ENCODE peak calls at places on chromosomes 6 and 20, in four cellular contexts. N, E, X and Y are unnamed samples.

GRCh38 chr6:79733388-79733787 is 102.3 kb downstream of the SH3BGRL2 start:
- DNase-seq in N (no peak), E (no peak), X (no peak), Y (no peak)

GRCh38 chr6:151437401-151437800 is 14.5 kb downstream of the RMND1 start:
- DNase-seq in N (no peak), E (no peak), X (no peak), Y (no peak)

GRCh38 chr6:27242589-27243265 is 4.8 kb upstream of the PRSS16 start:
- DNase-seq in N (no peak), E (no peak), X (no peak), Y (no peak)

GRCh38 chr6:64280569-64280968 is 645.0 kb downstream of the PHF3 start:
- DNase-seq in N (peak), E (no peak), X (no peak), Y (peak)

GRCh38 chr6:132369526-132369925 is 31.7 kb downstream of the MOXD1 start:
- DNase-seq in N (no peak), E (no peak), X (no peak), Y (no peak)

GRCh38 chr20:44247131-44247571 is at the start of gene GDAP1L1:
- DNase-seq in N (no peak), E (no peak), X (peak), Y (no peak)

GRCh38 chr6:151962246-151962846 is 154.9 kb downstream of the ESR1 start:
- DNase-seq in N (peak), E (no peak), X (no peak), Y (no peak)

GRCh38 chr6:37791156-37791919 is 28.2 kb upstream of the ZFAND3 start:
- DNase-seq in N (peak), E (peak), X (peak), Y (peak)

GRCh38 chr6:116840091-116840490 is 11.2 kb upstream of the GPRC6A start:
- DNase-seq in N (no peak), E (no peak), X (no peak), Y (no peak)

GRCh38 chr6:71190809-71191208 is 97.8 kb upstream of the OGFRL1 start:
- DNase-seq in N (peak), E (no peak), X (no peak), Y (no peak)

GRCh38 chr20:53794529-53795115 is 201.0 kb upstream of the ZNF217 start:
- DNase-seq in N (no peak), E (no peak), X (no peak), Y (no peak)

GRCh38 chr6:44646355-44646754 is 258.8 kb downstream of the CDC5L start:
- DNase-seq in N (no peak), E (no peak), X (no peak), Y (no peak)

GRCh38 chr20:1844723-1845523 is 50.3 kb upstream of the SIRPA start:
- DNase-seq in N (peak), E (peak), X (no peak), Y (no peak)

GRCh38 chr20:61758556-61759200 is 307.0 kb downstream of the TAF4 start:
- DNase-seq in N (no peak), E (no peak), X (no peak), Y (no peak)

GRCh38 chr6:132063204-132063603 is 112.0 kb upstream of the CCN2 start:
- DNase-seq in N (no peak), E (no peak), X (no peak), Y (no peak)

GRCh38 chr20:17419459-17419858 is 111.7 kb downstream of the BFSP1 start:
- DNase-seq in N (no peak), E (no peak), X (no peak), Y (no peak)

GRCh38 chr6:141677598-141678211 is 455.0 kb upstream of the GJE1 start:
- DNase-seq in N (peak), E (no peak), X (no peak), Y (peak)

GRCh38 chr6:141675957-141676356 is 456.8 kb upstream of the GJE1 start:
- DNase-seq in N (no peak), E (no peak), X (no peak), Y (no peak)
- TF ChIP-seq CTCF in N (no peak), E (no peak), X (peak), Y (peak)

GRCh38 chr20:46939031-46939430 is 44.4 kb downstream of the EYA2 start:
- DNase-seq in N (peak), E (no peak), X (no peak), Y (no peak)
- TF ChIP-seq CTCF in N (no peak), E (peak), X (no peak), Y (peak)

GRCh38 chr6:41723178-41723935 is 12.1 kb downstream of the TFEB start:
- DNase-seq in N (peak), E (no peak), X (peak), Y (no peak)
- TF ChIP-seq CTCF in N (peak), E (no peak), X (no peak), Y (no peak)

DNA sequence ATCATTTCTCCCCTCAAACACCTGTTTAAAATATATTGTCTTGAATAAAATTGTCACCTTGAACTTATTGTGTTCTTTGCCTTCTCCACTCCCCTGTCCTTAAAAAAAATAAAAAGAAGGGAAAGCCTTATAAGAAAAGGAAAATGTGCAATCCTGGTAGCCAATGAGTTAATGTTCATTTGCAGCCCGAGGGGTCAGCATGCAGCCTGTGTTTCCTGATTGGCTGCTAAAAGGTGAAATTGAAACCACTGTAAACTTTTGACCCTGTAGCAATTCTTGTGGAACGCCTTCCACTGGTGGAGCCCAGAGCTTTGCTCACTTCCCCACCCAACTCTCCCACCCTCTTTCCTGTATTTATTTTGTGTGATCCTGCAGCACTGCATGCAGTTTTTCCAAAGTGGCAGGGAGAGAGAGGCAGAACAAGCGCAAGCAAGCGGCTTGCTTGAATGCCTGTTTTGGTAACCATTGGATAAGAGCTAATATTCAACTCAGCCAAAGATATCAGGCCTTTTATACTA is 74.9 kb downstream of the NCOA3 start:
- DNase-seq in N (peak), E (peak), X (peak), Y (peak)
- TF ChIP-seq CTCF in N (no peak), E (no peak), X (no peak), Y (no peak)

DNA sequence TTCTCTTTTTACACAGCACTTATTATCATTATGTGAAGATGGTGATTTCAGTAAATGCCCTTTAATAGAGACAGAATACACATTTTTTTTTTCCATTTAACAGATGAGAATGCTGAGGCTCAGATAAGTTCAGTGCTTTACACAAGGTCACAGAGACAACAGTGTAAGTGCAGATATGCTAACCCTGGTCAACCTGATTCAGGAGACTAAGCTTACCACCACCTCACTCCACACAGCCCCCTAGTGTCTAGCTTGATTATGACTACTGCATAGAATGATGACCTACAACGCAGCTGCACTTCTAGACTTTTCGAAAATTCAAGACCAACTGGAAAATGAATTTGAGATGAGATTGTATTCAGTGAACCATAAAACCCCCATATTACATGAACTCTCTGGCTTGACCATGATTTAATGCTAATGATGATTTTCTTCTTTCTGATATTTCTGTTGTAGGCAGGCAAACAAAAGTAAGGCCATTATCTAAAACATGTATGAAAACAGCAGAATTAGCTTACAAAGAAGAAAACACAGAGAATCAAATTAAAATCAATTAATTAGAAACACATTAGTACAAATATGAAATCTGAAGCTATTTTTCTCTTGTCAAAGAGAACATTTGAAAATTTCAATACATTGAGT is 212.1 kb upstream of the PHACTR1 start:
- DNase-seq in N (peak), E (no peak), X (no peak), Y (peak)
- TF ChIP-seq CTCF in N (peak), E (peak), X (peak), Y (peak)

DNA sequence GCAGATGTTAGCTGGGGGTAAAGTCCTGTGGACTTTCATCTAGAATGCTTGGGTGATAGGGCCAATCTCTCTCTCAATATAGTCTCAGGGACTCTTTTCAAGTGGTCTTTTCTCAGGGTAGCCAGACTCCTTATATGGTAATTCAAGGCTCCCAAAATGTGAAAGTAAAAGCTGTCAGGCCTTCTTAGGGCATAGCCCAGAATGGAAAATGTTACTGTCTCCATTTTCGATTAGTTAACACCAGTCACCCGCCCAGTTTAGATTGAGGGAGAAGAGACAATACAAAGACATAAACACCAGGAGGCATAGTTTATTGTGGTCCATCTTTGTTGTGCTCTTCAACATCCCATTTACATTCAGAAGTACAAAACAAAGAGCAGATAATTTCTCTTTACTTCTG is 295.8 kb downstream of the EPHA7 start:
- DNase-seq in N (no peak), E (no peak), X (no peak), Y (no peak)
- TF ChIP-seq CTCF in N (no peak), E (no peak), X (no peak), Y (no peak)

GRCh38 chr6:42401605-42401935 is 50.2 kb downstream of the TRERF1 start:
- DNase-seq in N (no peak), E (no peak), X (no peak), Y (no peak)
- TF ChIP-seq CTCF in N (no peak), E (no peak), X (no peak), Y (no peak)

GRCh38 chr6:166620478-166621113 is 6.5 kb downstream of the RPS6KA2 start:
- DNase-seq in N (no peak), E (no peak), X (no peak), Y (no peak)
- TF ChIP-seq CTCF in N (no peak), E (no peak), X (no peak), Y (no peak)

DNA sequence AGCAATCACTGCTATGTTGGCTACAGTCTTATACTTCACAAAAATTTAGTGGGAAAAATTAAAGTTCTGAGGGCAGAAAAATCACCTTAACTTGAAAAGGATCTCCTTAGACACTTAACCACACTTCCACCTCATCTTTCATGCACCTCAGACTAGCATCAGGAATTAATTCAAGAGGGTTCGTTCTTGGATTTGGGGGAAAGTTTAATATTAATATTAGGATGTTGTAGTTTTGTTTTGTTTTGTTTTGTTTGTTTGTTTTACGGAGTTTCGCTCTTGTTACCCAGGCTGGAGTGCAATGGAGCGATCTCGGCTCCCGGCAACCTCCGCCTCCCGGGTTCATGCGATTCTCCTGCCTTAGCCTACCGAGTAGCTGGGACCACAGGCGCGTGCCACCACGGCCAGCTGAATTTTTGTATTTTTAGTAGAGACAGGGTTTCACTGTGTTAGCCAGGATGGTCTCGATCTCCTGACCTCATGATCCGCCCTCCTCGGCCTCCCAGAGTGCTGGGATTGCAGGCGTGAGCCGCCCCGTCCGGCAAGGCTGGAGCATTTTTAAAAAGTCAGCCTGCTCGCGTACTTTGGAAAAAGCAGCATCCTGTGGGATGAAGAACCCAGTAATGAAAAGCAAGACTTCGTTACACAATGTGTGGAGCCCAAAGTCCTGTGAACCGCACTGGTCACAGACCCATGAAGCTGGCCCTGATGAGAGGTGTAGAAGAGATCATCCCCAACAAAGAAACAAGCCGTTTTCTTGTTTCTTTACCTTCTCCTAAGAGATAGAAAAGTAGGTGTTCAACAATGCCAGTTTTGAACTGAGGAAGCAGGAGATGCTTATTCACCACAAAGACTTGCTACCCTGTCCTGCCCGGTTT is 194.9 kb downstream of the GPX5 start:
- DNase-seq in N (no peak), E (no peak), X (no peak), Y (no peak)
- TF ChIP-seq CTCF in N (no peak), E (no peak), X (no peak), Y (no peak)

DNA sequence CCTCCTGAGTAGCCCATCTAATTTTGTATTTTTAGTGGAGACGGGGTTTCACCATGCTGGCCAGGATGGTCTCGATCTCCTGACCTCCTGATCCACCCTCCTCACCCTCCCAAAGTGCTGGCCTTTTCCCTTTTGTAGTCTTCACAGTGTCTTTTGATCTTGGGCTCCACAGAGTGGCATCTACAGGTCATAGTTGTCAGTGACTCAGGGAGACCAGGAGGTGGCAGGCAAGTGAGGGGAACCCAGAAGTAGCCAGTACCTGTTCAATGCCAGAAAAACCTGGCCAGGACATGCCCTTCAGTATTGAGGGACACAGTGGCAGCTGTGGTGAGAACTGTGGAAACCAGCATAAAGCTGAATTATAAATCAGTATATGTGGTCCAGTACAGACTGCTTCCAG is 19.6 kb downstream of the RPP21 start:
- DNase-seq in N (peak), E (no peak), X (no peak), Y (no peak)
- TF ChIP-seq CTCF in N (peak), E (no peak), X (no peak), Y (peak)